ENCODE peak calls at places on chromosomes 13 and 19, in five cellular contexts. One of them, this sample, is unnamed. For H3K4me1 and H3K27me3, the result is how much of the 10 kb centered on the place peaks cover.

GRCh38 chr19:4910594-4911273 is 1.4 kb downstream of the UHRF1 start:
- DNase-seq in mammary epithelial cell: no peak
- DNase-seq in heart right ventricle: peak
- DNase-seq in left ventricle myocardium inferior: no peak
- DNase-seq in PC-3: peak
- DNase-seq in this sample: no peak

GRCh38 chr19:15251010-15251748 is 18.9 kb upstream of the EPHX3 start:
- DNase-seq in mammary epithelial cell: no peak
- DNase-seq in left ventricle myocardium inferior: no peak
- DNase-seq in heart right ventricle: peak
- DNase-seq in PC-3: no peak
- DNase-seq in this sample: peak

GRCh38 chr13:24995225-24995804 is 100.6 kb upstream of the PABPC3 start:
- DNase-seq in mammary epithelial cell: peak
- DNase-seq in heart right ventricle: peak
- DNase-seq in PC-3: peak
- DNase-seq in left ventricle myocardium inferior: no peak
- DNase-seq in this sample: no peak

GRCh38 chr19:56476671-56477428 is at the start of gene ZNF667:
- DNase-seq in heart right ventricle: peak
- DNase-seq in PC-3: peak
- DNase-seq in left ventricle myocardium inferior: peak
- DNase-seq in mammary epithelial cell: peak
- DNase-seq in this sample: no peak

GRCh38 chr19:39372047-39372802 is 18.7 kb downstream of the PAF1 start:
- DNase-seq in left ventricle myocardium inferior: peak
- DNase-seq in heart right ventricle: peak
- DNase-seq in PC-3: no peak
- DNase-seq in mammary epithelial cell: peak
- DNase-seq in this sample: peak

GRCh38 chr19:45676851-45677263 is 8.8 kb downstream of the GIPR start:
- DNase-seq in PC-3: no peak
- DNase-seq in heart right ventricle: no peak
- DNase-seq in left ventricle myocardium inferior: no peak
- DNase-seq in mammary epithelial cell: no peak
- DNase-seq in this sample: no peak

GRCh38 chr19:28737021-28737525 is 475.9 kb downstream of the UQCRFS1 start:
- DNase-seq in left ventricle myocardium inferior: no peak
- DNase-seq in heart right ventricle: no peak
- DNase-seq in PC-3: peak
- DNase-seq in mammary epithelial cell: peak
- DNase-seq in this sample: no peak

GRCh38 chr13:27005556-27005955 is 166.1 kb downstream of the USP12 start:
- DNase-seq in left ventricle myocardium inferior: no peak
- DNase-seq in mammary epithelial cell: no peak
- DNase-seq in heart right ventricle: no peak
- DNase-seq in PC-3: no peak
- DNase-seq in this sample: no peak

GRCh38 chr19:27833031-27833430 is 1379.9 kb downstream of the UQCRFS1 start:
- DNase-seq in left ventricle myocardium inferior: no peak
- DNase-seq in heart right ventricle: no peak
- DNase-seq in PC-3: no peak
- DNase-seq in mammary epithelial cell: peak
- DNase-seq in this sample: no peak

GRCh38 chr19:14073925-14074838 is 1.6 kb downstream of the MISP3 start:
- DNase-seq in left ventricle myocardium inferior: no peak
- DNase-seq in heart right ventricle: no peak
- DNase-seq in mammary epithelial cell: peak
- DNase-seq in PC-3: peak
- DNase-seq in this sample: no peak

GRCh38 chr13:109836629-109837607 is 50.5 kb upstream of the IRS2 start:
- DNase-seq in mammary epithelial cell: no peak
- DNase-seq in left ventricle myocardium inferior: no peak
- DNase-seq in heart right ventricle: no peak
- DNase-seq in PC-3: no peak
- DNase-seq in this sample: no peak

GRCh38 chr19:10565028-10565566 is 713 bp downstream of the KRI1 start:
- DNase-seq in heart right ventricle: peak
- DNase-seq in PC-3: peak
- DNase-seq in left ventricle myocardium inferior: no peak
- DNase-seq in mammary epithelial cell: no peak
- DNase-seq in this sample: peak

GRCh38 chr13:36438594-36439483 is 6.5 kb downstream of the CCNA1 start:
- DNase-seq in PC-3: peak
- DNase-seq in mammary epithelial cell: no peak
- DNase-seq in heart right ventricle: no peak
- DNase-seq in left ventricle myocardium inferior: no peak
- DNase-seq in this sample: no peak

GRCh38 chr19:55549500-55550320 is 4.4 kb upstream of the SBK3 start:
- DNase-seq in left ventricle myocardium inferior: no peak
- DNase-seq in heart right ventricle: no peak
- DNase-seq in mammary epithelial cell: peak
- DNase-seq in PC-3: peak
- DNase-seq in this sample: no peak

GRCh38 chr13:110498765-110499164 is 62.8 kb downstream of the RAB20 start:
- DNase-seq in left ventricle myocardium inferior: no peak
- DNase-seq in heart right ventricle: no peak
- DNase-seq in PC-3: no peak
- DNase-seq in mammary epithelial cell: no peak
- DNase-seq in this sample: no peak

GRCh38 chr19:53130506-53130905 is 2.2 kb downstream of the ZNF415 start:
- DNase-seq in mammary epithelial cell: no peak
- DNase-seq in heart right ventricle: peak
- DNase-seq in PC-3: no peak
- DNase-seq in left ventricle myocardium inferior: no peak
- DNase-seq in this sample: no peak

GRCh38 chr19:2215281-2215751 is 20.8 kb downstream of the PLEKHJ1 start:
- DNase-seq in PC-3: no peak
- DNase-seq in mammary epithelial cell: no peak
- DNase-seq in heart right ventricle: no peak
- DNase-seq in left ventricle myocardium inferior: no peak
- DNase-seq in this sample: no peak

GRCh38 chr13:76330756-76331155 is 555.4 kb downstream of the KCTD12 start:
- DNase-seq in left ventricle myocardium inferior: no peak
- DNase-seq in heart right ventricle: no peak
- DNase-seq in PC-3: no peak
- DNase-seq in mammary epithelial cell: no peak
- DNase-seq in this sample: no peak

GRCh38 chr19:43759515-43759914 is 4.8 kb upstream of the SMG9 start:
- DNase-seq in left ventricle myocardium inferior: no peak
- DNase-seq in mammary epithelial cell: peak
- DNase-seq in PC-3: peak
- DNase-seq in heart right ventricle: no peak
- DNase-seq in this sample: no peak

GRCh38 chr13:25963681-25964080 is 88.1 kb downstream of the SHISA2 start:
- DNase-seq in heart right ventricle: no peak
- DNase-seq in left ventricle myocardium inferior: no peak
- DNase-seq in mammary epithelial cell: peak
- DNase-seq in PC-3: peak
- DNase-seq in this sample: no peak

GRCh38 chr13:95247857-95248256 is 53.4 kb downstream of the ABCC4 start:
- DNase-seq in left ventricle myocardium inferior: no peak
- DNase-seq in mammary epithelial cell: no peak
- DNase-seq in PC-3: no peak
- DNase-seq in heart right ventricle: no peak
- DNase-seq in this sample: no peak

GRCh38 chr19:49512970-49513745 is 697 bp downstream of the FCGRT start:
- DNase-seq in heart right ventricle: peak
- DNase-seq in PC-3: no peak
- DNase-seq in mammary epithelial cell: no peak
- DNase-seq in left ventricle myocardium inferior: peak
- DNase-seq in this sample: no peak

GRCh38 chr13:41835871-41836270 is 125.0 kb downstream of the VWA8 start:
- DNase-seq in left ventricle myocardium inferior: no peak
- DNase-seq in heart right ventricle: no peak
- DNase-seq in mammary epithelial cell: no peak
- DNase-seq in PC-3: no peak
- DNase-seq in this sample: no peak

GRCh38 chr13:44004881-44005280 is 125.2 kb downstream of the LACC1 start:
- DNase-seq in PC-3: peak
- DNase-seq in left ventricle myocardium inferior: no peak
- DNase-seq in heart right ventricle: no peak
- DNase-seq in mammary epithelial cell: peak
- DNase-seq in this sample: no peak

GRCh38 chr13:71979616-71980015 is 112.6 kb upstream of the DACH1 start:
- DNase-seq in PC-3: peak
- DNase-seq in left ventricle myocardium inferior: no peak
- DNase-seq in mammary epithelial cell: peak
- DNase-seq in heart right ventricle: no peak
- DNase-seq in this sample: no peak

GRCh38 chr13:111904166-111904565 is 162.8 kb upstream of the SOX1 start:
- DNase-seq in heart right ventricle: no peak
- DNase-seq in PC-3: no peak
- DNase-seq in mammary epithelial cell: no peak
- DNase-seq in left ventricle myocardium inferior: no peak
- DNase-seq in this sample: no peak

GRCh38 chr19:10655457-10656312 is 1.5 kb downstream of the ILF3 start:
- DNase-seq in heart right ventricle: no peak
- DNase-seq in left ventricle myocardium inferior: no peak
- DNase-seq in PC-3: peak
- DNase-seq in mammary epithelial cell: peak
- DNase-seq in this sample: no peak

GRCh38 chr19:5989388-5990074 is 11.6 kb upstream of the RANBP3 start:
- DNase-seq in left ventricle myocardium inferior: no peak
- DNase-seq in mammary epithelial cell: no peak
- DNase-seq in PC-3: no peak
- DNase-seq in heart right ventricle: no peak
- DNase-seq in this sample: no peak

DNA sequence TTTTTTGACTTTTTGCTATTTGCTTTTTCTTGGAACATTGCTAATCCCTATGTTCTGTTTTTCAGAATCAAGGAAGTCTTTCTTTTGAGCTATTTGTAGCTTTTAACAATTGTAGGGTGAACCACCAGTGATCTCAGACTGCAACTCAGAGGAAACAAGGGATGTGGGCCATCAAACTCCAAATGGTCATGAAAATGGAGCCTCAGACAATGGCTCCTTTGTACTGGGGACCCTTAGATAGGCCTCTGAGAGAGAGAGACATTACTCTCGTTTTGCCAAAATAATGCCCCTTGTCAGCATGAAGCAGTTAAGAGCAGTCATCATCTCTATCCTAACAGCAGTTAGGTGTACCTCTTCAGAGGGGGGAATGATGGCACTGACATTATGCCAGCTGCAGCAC is 56.4 kb upstream of the GJB6 start:
- DNase-seq in heart right ventricle: no peak
- DNase-seq in left ventricle myocardium inferior: no peak
- DNase-seq in PC-3: no peak
- DNase-seq in mammary epithelial cell: no peak
- DNase-seq in this sample: no peak
- H3K27ac ChIP-seq in heart right ventricle: no peak
- H3K27ac ChIP-seq in left ventricle myocardium inferior: no peak
- H3K27ac ChIP-seq in PC-3: no peak
- H3K27ac ChIP-seq in mammary epithelial cell: no peak
- H3K27ac ChIP-seq in this sample: no peak

GRCh38 chr13:39527301-39527700 is 75.7 kb downstream of the LHFPL6 start:
- DNase-seq in heart right ventricle: no peak
- DNase-seq in PC-3: no peak
- DNase-seq in left ventricle myocardium inferior: no peak
- DNase-seq in mammary epithelial cell: no peak
- DNase-seq in this sample: no peak
- H3K4me1 ChIP-seq in heart right ventricle: under half
- H3K4me1 ChIP-seq in PC-3: under half
- H3K4me1 ChIP-seq in left ventricle myocardium inferior: half or more
- H3K4me1 ChIP-seq in mammary epithelial cell: under half
- H3K4me1 ChIP-seq in this sample: half or more

GRCh38 chr19:47467914-47468313 is 3.8 kb downstream of the SLC8A2 start:
- DNase-seq in mammary epithelial cell: no peak
- DNase-seq in heart right ventricle: no peak
- DNase-seq in left ventricle myocardium inferior: no peak
- DNase-seq in PC-3: no peak
- DNase-seq in this sample: no peak
- H3K27me3 ChIP-seq in mammary epithelial cell: under half
- H3K27me3 ChIP-seq in heart right ventricle: half or more
- H3K27me3 ChIP-seq in left ventricle myocardium inferior: half or more
- H3K27me3 ChIP-seq in PC-3: under half
- H3K27me3 ChIP-seq in this sample: under half

DNA sequence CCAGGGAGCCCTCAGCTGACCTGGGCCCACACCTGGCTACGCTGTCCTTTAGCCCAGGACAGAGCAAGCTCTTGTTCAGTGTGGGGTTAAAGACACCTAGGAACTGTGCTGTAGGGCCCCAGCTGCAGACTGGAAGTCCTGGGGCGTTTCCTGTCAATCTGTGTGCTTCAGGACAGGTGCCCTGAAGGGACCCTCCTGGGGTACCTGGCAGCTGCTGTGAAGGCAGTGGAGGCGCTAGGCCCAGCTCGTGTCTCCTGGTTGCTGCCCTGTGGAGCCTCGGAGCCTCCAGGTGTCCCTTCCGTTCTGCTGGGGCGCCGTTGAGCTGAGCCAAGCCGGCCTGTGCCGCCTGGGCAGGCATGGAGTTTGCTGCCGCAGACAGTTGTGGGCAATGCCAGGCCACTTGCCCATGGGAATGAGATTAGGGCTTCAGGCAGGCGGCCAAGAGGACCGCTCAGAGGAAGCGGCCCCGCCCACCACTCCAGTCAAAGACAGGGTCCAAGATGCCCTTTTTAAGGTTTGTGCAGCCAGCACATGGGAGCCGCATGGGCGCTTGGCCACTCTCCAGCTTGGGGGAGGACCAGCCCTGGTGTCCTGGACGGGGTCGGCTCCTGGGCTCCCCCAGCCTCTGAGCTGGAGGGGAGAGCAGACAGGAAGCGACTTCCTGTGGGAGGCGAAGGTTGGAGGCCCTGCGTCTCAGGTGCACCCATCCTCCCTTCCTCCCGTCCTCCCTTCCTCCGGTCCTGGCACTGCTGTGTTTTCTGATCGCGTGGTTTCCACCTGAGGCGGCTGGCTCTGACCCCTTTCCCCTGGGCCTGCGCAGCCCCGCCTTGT is 4.0 kb downstream of the PTBP1 start:
- DNase-seq in heart right ventricle: peak
- DNase-seq in left ventricle myocardium inferior: peak
- DNase-seq in mammary epithelial cell: peak
- DNase-seq in PC-3: peak
- DNase-seq in this sample: peak
- H3K27ac ChIP-seq in heart right ventricle: peak
- H3K27ac ChIP-seq in left ventricle myocardium inferior: peak
- H3K27ac ChIP-seq in mammary epithelial cell: no peak
- H3K27ac ChIP-seq in PC-3: peak
- H3K27ac ChIP-seq in this sample: peak

DNA sequence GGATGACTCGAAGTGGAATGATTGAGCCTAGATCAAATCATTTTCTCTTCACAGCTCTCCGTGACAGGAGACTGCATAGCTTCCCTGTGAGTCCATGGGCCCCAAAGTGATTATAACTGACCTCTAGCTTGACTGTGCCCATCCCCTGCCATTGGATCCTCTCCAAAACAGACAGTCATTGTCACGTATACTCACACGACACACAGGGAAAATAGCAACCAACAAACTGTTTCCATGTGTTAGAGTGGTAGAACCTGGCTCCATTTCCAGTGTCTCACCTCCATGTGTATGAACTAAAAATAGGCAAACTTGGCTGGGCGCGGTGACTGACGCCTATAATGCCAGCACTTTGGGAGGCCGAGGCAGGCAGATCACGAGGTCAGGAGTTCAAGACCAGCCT is 48.8 kb upstream of the NPAS1 start:
- DNase-seq in mammary epithelial cell: no peak
- DNase-seq in left ventricle myocardium inferior: peak
- DNase-seq in heart right ventricle: peak
- DNase-seq in PC-3: peak
- DNase-seq in this sample: no peak
- H3K4me1 ChIP-seq in mammary epithelial cell: under half
- H3K4me1 ChIP-seq in left ventricle myocardium inferior: half or more
- H3K4me1 ChIP-seq in heart right ventricle: under half
- H3K4me1 ChIP-seq in PC-3: under half
- H3K4me1 ChIP-seq in this sample: under half

GRCh38 chr13:113126265-113127150 is 3.9 kb downstream of the F10 start:
- DNase-seq in left ventricle myocardium inferior: no peak
- DNase-seq in heart right ventricle: no peak
- DNase-seq in mammary epithelial cell: no peak
- DNase-seq in PC-3: no peak
- DNase-seq in this sample: peak
- H3K27me3 ChIP-seq in left ventricle myocardium inferior: under half
- H3K27me3 ChIP-seq in heart right ventricle: under half
- H3K27me3 ChIP-seq in mammary epithelial cell: under half
- H3K27me3 ChIP-seq in PC-3: under half
- H3K27me3 ChIP-seq in this sample: under half